ENCODE peak calls at places on chromosomes 3 and 15, in five cellular contexts. C is AG09309, J is endothelial cell of umbilical vein, Z is progenitor cell of endocrine pancreas, P is GM06990. I is an unnamed sample.
A peak's percentile ranks its signal among the peaks of the same experiment; 100 is the strongest.

GRCh38 chr3:126131881-126132750 is 48.2 kb upstream of the SLC41A3 start:
- DNase-seq in Z (no peak), J (no peak), P (no peak), C (no peak), I (no peak)

GRCh38 chr3:179100652-179101051 is 29.0 kb upstream of the ZMAT3 start:
- DNase-seq in C (no peak), Z (no peak), J (no peak), P (no peak), I (no peak)

GRCh38 chr15:60612400-60613048 is 133.6 kb upstream of the ICE2 start:
- DNase-seq in J (no peak), Z (no peak), C (no peak), P (no peak), I (no peak)

GRCh38 chr3:129827765-129828164 is 65.7 kb downstream of the TMCC1 start:
- DNase-seq in P (peak; percentile 29), Z (no peak), J (no peak), C (no peak), I (peak; percentile 45)

GRCh38 chr3:66342717-66343373 is 122.0 kb downstream of the SLC25A26 start:
- DNase-seq in P (no peak), C (peak; percentile 23), Z (no peak), J (no peak), I (no peak)

GRCh38 chr15:29924750-29925149 is 102.5 kb upstream of the TJP1 start:
- DNase-seq in P (no peak), Z (peak; percentile 48), J (peak; percentile 54), C (no peak), I (no peak)

GRCh38 chr3:123431658-123432323 is 17.1 kb downstream of the ADCY5 start:
- DNase-seq in J (no peak), P (no peak), Z (no peak), C (no peak), I (no peak)

GRCh38 chr3:178960191-178960590 is 111.4 kb downstream of the ZMAT3 start:
- DNase-seq in Z (no peak), C (no peak), P (no peak), J (no peak), I (no peak)

GRCh38 chr3:118544458-118544857 is 490.2 kb downstream of the IGSF11 start:
- DNase-seq in C (no peak), Z (no peak), J (no peak), P (no peak), I (no peak)

GRCh38 chr15:99442268-99442897 is 123.4 kb upstream of the MEF2A start:
- DNase-seq in P (no peak), Z (no peak), J (peak; percentile 94), C (peak; percentile 80), I (no peak)

GRCh38 chr3:25938566-25939325 is 148.9 kb downstream of the OXSM start:
- DNase-seq in P (no peak), J (no peak), Z (no peak), C (no peak), I (no peak)

GRCh38 chr3:197802505-197803459 is 11.7 kb downstream of the LRCH3 start:
- DNase-seq in C (no peak), P (no peak), J (no peak), Z (no peak), I (no peak)

GRCh38 chr3:69094467-69095205 is 9.9 kb downstream of the ARL6IP5 start:
- DNase-seq in C (no peak), Z (no peak), J (no peak), P (no peak), I (no peak)

GRCh38 chr3:133376805-133377204 is 23.1 kb upstream of the BFSP2 start:
- DNase-seq in P (no peak), J (no peak), Z (no peak), C (no peak), I (no peak)

GRCh38 chr15:70127288-70127746 is 29.6 kb upstream of the TLE3 start:
- DNase-seq in Z (no peak), P (no peak), C (no peak), J (peak; percentile 94), I (no peak)

GRCh38 chr15:51750942-51751686 is at the start of gene TMOD2:
- DNase-seq in P (peak; percentile 82), Z (peak; percentile 30), C (no peak), J (no peak), I (peak; percentile 76)

GRCh38 chr15:31013863-31014607 is 22.6 kb upstream of the MTMR10 start:
- DNase-seq in C (no peak), J (peak; percentile 20), Z (no peak), P (peak; percentile 27), I (peak; percentile 57)

GRCh38 chr3:32841875-32842505 is 24.2 kb downstream of the TRIM71 start:
- DNase-seq in Z (no peak), J (no peak), P (no peak), C (no peak), I (no peak)

GRCh38 chr3:193901007-193901406 is 234.9 kb upstream of the HES1 start:
- DNase-seq in J (no peak), C (no peak), P (no peak), Z (no peak), I (no peak)

GRCh38 chr15:56968821-56969220 is 50.4 kb downstream of the TCF12 start:
- DNase-seq in C (no peak), J (no peak), P (no peak), Z (no peak), I (no peak)

GRCh38 chr3:49534581-49535495 is 19.4 kb upstream of the BSN start:
- DNase-seq in P (no peak), C (no peak), J (no peak), Z (peak; percentile 22), I (no peak)

GRCh38 chr3:87076951-87077350 is 86.0 kb upstream of the VGLL3 start:
- DNase-seq in P (no peak), Z (no peak), C (peak; percentile 33), J (no peak), I (no peak)

GRCh38 chr15:88871313-88871712 is 24.0 kb downstream of the HAPLN3 start:
- DNase-seq in J (no peak), C (no peak), Z (no peak), P (no peak), I (no peak)

GRCh38 chr15:88872106-88872505 is 23.2 kb downstream of the HAPLN3 start:
- DNase-seq in Z (no peak), J (no peak), C (no peak), P (no peak), I (no peak)

GRCh38 chr15:88873786-88874185 is 21.6 kb downstream of the HAPLN3 start:
- DNase-seq in C (no peak), J (no peak), P (no peak), Z (no peak), I (no peak)

GRCh38 chr15:88874275-88874674 is 21.1 kb downstream of the HAPLN3 start:
- DNase-seq in P (no peak), J (no peak), C (no peak), Z (no peak), I (no peak)

DNA sequence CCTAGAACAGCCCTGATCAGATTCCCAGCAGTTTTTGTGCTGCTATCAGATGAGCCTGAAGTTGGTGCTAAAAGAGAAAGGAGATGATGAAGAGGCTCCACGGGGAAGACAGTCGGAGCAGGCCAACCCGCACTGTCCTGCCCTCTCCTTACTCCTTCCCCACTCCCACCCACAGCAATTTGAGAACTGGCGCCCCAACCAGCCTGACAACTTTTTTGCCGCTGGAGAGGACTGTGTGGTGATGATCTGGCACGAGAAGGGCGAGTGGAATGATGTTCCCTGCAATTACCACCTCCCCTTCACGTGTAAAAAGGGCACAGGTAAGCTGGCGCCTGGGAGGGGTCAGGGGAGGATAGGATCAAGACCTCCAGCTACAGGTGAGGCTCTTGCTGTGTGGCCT is 22.6 kb downstream of the HAPLN3 start:
- DNase-seq in Z (no peak), C (no peak), J (no peak), P (no peak), I (no peak)
- TF ChIP-seq CTCF in Z (no peak), C (no peak), J (no peak), P (no peak), I (no peak)

DNA sequence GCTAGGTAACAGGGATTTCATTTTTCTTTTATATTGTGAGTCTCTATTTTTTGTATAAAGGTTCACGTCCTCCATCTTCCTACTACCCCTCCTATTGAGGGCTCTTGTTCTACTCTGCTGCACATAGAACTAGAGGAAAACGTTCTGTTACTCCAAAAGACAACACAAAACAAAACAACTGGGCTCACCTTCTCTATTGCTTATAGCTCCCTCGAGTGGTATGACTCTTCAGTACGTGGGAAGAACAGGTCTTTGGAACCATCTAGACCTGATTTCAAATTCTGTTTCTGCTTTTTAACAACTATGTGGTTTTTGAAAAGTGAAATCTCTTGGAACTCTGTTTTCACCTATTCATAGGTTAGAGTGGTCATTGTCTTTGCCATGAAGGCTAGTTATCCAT is 515.3 kb downstream of the SOX2 start:
- DNase-seq in C (no peak), P (no peak), J (no peak), Z (no peak), I (no peak)
- TF ChIP-seq CTCF in C (no peak), P (no peak), J (no peak), Z (no peak), I (no peak)

GRCh38 chr3:185272051-185272450 is 18.2 kb upstream of the EHHADH start:
- DNase-seq in Z (no peak), P (no peak), J (no peak), C (no peak), I (no peak)

GRCh38 chr3:185268194-185268809 is 14.5 kb upstream of the EHHADH start:
- DNase-seq in C (no peak), Z (no peak), J (no peak), P (no peak), I (no peak)

GRCh38 chr3:185267193-185267592 is 13.3 kb upstream of the EHHADH start:
- DNase-seq in C (no peak), Z (no peak), J (no peak), P (no peak), I (no peak)

GRCh38 chr3:185270956-185271332 is 17.1 kb upstream of the EHHADH start:
- DNase-seq in J (no peak), Z (no peak), P (no peak), C (no peak), I (no peak)

GRCh38 chr3:185270262-185270955 is 16.6 kb upstream of the EHHADH start:
- DNase-seq in C (no peak), J (peak; percentile 16), Z (no peak), P (no peak), I (no peak)
- TF ChIP-seq CTCF in C (peak; percentile 80), J (peak; percentile 28), Z (peak; percentile 68), P (peak; percentile 52), I (peak; percentile 16)

GRCh38 chr15:84821501-84822021 is 4.4 kb downstream of the ALPK3 start:
- DNase-seq in J (peak; percentile 67), P (no peak), Z (no peak), C (no peak), I (no peak)

GRCh38 chr15:84819791-84820190 is 2.6 kb downstream of the ALPK3 start:
- DNase-seq in C (no peak), Z (no peak), J (no peak), P (no peak), I (no peak)

GRCh38 chr15:84818221-84819131 is 1.3 kb downstream of the ALPK3 start:
- DNase-seq in C (no peak), P (no peak), J (peak; percentile 91), Z (no peak), I (no peak)

GRCh38 chr15:84817461-84818081 is 415 bp downstream of the ALPK3 start:
- DNase-seq in Z (peak; percentile 48), P (no peak), C (no peak), J (peak; percentile 50), I (no peak)

DNA sequence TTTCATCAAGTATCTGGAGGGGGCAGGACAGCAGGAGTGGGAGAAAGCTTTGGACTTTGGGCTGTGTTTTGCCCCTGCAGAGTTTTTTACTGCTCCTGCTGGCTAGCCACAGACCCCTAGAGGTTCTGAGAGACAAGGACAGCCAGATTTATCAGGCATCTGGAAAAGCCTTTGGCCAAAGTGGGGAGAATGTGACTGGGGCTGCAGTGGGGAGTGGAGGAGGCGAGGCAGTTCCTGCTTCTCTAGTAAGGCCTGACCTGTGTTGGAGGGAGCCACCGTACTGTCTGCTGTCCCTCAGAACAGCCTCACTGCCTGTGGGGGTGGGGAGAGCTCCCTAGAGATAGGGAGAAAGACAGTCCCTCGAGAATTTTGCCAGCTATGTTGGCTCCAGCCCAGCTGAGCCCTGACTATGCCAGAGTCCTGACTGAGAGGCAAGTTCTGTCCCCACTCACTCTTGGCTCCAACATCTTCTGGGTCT is 2.2 kb downstream of the ALPK3 start:
- DNase-seq in C (no peak), J (peak; percentile 25), P (no peak), Z (no peak), I (no peak)
- TF ChIP-seq CTCF in C (no peak), J (no peak), P (no peak), Z (peak; percentile 48), I (no peak)

I was measured in GM10248.